ENCODE peak calls at places on chromosomes 5 and 9, in five cellular contexts. One of them, this sample, is unnamed.

GRCh38 chr5:149172709-149173505 is 31.6 kb downstream of the ABLIM3 start:
- DNase-seq in fibroblast of the aortic adventitia: no peak
- DNase-seq in neural progenitor cell: no peak
- DNase-seq in choroid plexus epithelial cell: no peak
- DNase-seq in heart right ventricle: no peak
- DNase-seq in this sample: no peak

GRCh38 chr9:81716409-81716808 is 27.1 kb upstream of the TLE1 start:
- DNase-seq in heart right ventricle: no peak
- DNase-seq in neural progenitor cell: no peak
- DNase-seq in choroid plexus epithelial cell: peak; percentile 27
- DNase-seq in fibroblast of the aortic adventitia: no peak
- DNase-seq in this sample: no peak

GRCh38 chr5:980941-981340 is 27.7 kb upstream of the NKD2 start:
- DNase-seq in fibroblast of the aortic adventitia: peak; percentile 42
- DNase-seq in choroid plexus epithelial cell: no peak
- DNase-seq in neural progenitor cell: peak; percentile 42
- DNase-seq in heart right ventricle: peak; percentile 3
- DNase-seq in this sample: no peak

GRCh38 chr5:151812757-151813309 is 41.1 kb downstream of the G3BP1 start:
- DNase-seq in heart right ventricle: peak; percentile 15
- DNase-seq in fibroblast of the aortic adventitia: peak; percentile 65
- DNase-seq in neural progenitor cell: no peak
- DNase-seq in choroid plexus epithelial cell: peak; percentile 45
- DNase-seq in this sample: no peak

GRCh38 chr9:135907006-135907434 is 326 bp downstream of the CAMSAP1 start:
- DNase-seq in neural progenitor cell: peak; percentile 89
- DNase-seq in heart right ventricle: no peak
- DNase-seq in fibroblast of the aortic adventitia: no peak
- DNase-seq in choroid plexus epithelial cell: no peak
- DNase-seq in this sample: no peak

GRCh38 chr5:113221294-113222176 is 213.3 kb downstream of the TSSK1B start:
- DNase-seq in heart right ventricle: no peak
- DNase-seq in fibroblast of the aortic adventitia: peak; percentile 75
- DNase-seq in choroid plexus epithelial cell: no peak
- DNase-seq in neural progenitor cell: no peak
- DNase-seq in this sample: no peak

GRCh38 chr5:96483878-96484277 is 50.8 kb upstream of the PCSK1 start:
- DNase-seq in choroid plexus epithelial cell: peak; percentile 69
- DNase-seq in heart right ventricle: no peak
- DNase-seq in neural progenitor cell: peak; percentile 71
- DNase-seq in fibroblast of the aortic adventitia: peak; percentile 51
- DNase-seq in this sample: no peak

GRCh38 chr5:16245956-16246355 is 66.4 kb upstream of the MARCHF11 start:
- DNase-seq in choroid plexus epithelial cell: no peak
- DNase-seq in neural progenitor cell: no peak
- DNase-seq in heart right ventricle: no peak
- DNase-seq in fibroblast of the aortic adventitia: no peak
- DNase-seq in this sample: no peak

GRCh38 chr9:127216888-127217217 is 47.7 kb upstream of the GARNL3 start:
- DNase-seq in choroid plexus epithelial cell: no peak
- DNase-seq in fibroblast of the aortic adventitia: no peak
- DNase-seq in heart right ventricle: no peak
- DNase-seq in neural progenitor cell: no peak
- DNase-seq in this sample: no peak

GRCh38 chr9:116594552-116594951 is 92.6 kb upstream of the TRIM32 start:
- DNase-seq in heart right ventricle: no peak
- DNase-seq in fibroblast of the aortic adventitia: peak; percentile 91
- DNase-seq in choroid plexus epithelial cell: peak; percentile 88
- DNase-seq in neural progenitor cell: no peak
- DNase-seq in this sample: no peak

GRCh38 chr9:137318976-137319375 is 16.9 kb upstream of the NRARP start:
- DNase-seq in fibroblast of the aortic adventitia: no peak
- DNase-seq in choroid plexus epithelial cell: no peak
- DNase-seq in heart right ventricle: peak; percentile 71
- DNase-seq in neural progenitor cell: peak; percentile 80
- DNase-seq in this sample: no peak
- TF ChIP-seq CTCF in fibroblast of the aortic adventitia: no peak
- TF ChIP-seq CTCF in choroid plexus epithelial cell: peak; percentile 17
- TF ChIP-seq CTCF in heart right ventricle: peak; percentile 73
- TF ChIP-seq CTCF in neural progenitor cell: peak; percentile 52
- TF ChIP-seq CTCF in this sample: no peak

GRCh38 chr9:121634800-121635261 is 16.6 kb upstream of the DAB2IP start:
- DNase-seq in choroid plexus epithelial cell: peak; percentile 28
- DNase-seq in heart right ventricle: no peak
- DNase-seq in fibroblast of the aortic adventitia: peak; percentile 33
- DNase-seq in neural progenitor cell: peak; percentile 79
- DNase-seq in this sample: no peak
- TF ChIP-seq CTCF in choroid plexus epithelial cell: peak; percentile 66
- TF ChIP-seq CTCF in heart right ventricle: peak; percentile 75
- TF ChIP-seq CTCF in fibroblast of the aortic adventitia: peak; percentile 65
- TF ChIP-seq CTCF in neural progenitor cell: peak; percentile 70
- TF ChIP-seq CTCF in this sample: no peak

GRCh38 chr9:89808076-89808701 is 203.4 kb downstream of the GADD45G start:
- DNase-seq in fibroblast of the aortic adventitia: no peak
- DNase-seq in heart right ventricle: no peak
- DNase-seq in neural progenitor cell: no peak
- DNase-seq in choroid plexus epithelial cell: peak; percentile 54
- DNase-seq in this sample: no peak
- TF ChIP-seq CTCF in fibroblast of the aortic adventitia: no peak
- TF ChIP-seq CTCF in heart right ventricle: no peak
- TF ChIP-seq CTCF in neural progenitor cell: peak; percentile 27
- TF ChIP-seq CTCF in choroid plexus epithelial cell: peak; percentile 37
- TF ChIP-seq CTCF in this sample: no peak

GRCh38 chr5:43623048-43623447 is 20.1 kb downstream of the NNT start:
- DNase-seq in heart right ventricle: no peak
- DNase-seq in fibroblast of the aortic adventitia: no peak
- DNase-seq in neural progenitor cell: no peak
- DNase-seq in choroid plexus epithelial cell: no peak
- DNase-seq in this sample: no peak

GRCh38 chr5:43631182-43631910 is 28.4 kb downstream of the NNT start:
- DNase-seq in neural progenitor cell: peak; percentile 93
- DNase-seq in heart right ventricle: peak; percentile 65
- DNase-seq in fibroblast of the aortic adventitia: peak; percentile 86
- DNase-seq in choroid plexus epithelial cell: peak; percentile 91
- DNase-seq in this sample: no peak

GRCh38 chr5:43627028-43627427 is 24.0 kb downstream of the NNT start:
- DNase-seq in choroid plexus epithelial cell: peak; percentile 84
- DNase-seq in fibroblast of the aortic adventitia: peak; percentile 60
- DNase-seq in neural progenitor cell: peak; percentile 71
- DNase-seq in heart right ventricle: peak; percentile 36
- DNase-seq in this sample: no peak
- TF ChIP-seq CTCF in choroid plexus epithelial cell: peak; percentile 94
- TF ChIP-seq CTCF in fibroblast of the aortic adventitia: peak; percentile 71
- TF ChIP-seq CTCF in neural progenitor cell: peak; percentile 70
- TF ChIP-seq CTCF in heart right ventricle: peak; percentile 74
- TF ChIP-seq CTCF in this sample: no peak

DNA sequence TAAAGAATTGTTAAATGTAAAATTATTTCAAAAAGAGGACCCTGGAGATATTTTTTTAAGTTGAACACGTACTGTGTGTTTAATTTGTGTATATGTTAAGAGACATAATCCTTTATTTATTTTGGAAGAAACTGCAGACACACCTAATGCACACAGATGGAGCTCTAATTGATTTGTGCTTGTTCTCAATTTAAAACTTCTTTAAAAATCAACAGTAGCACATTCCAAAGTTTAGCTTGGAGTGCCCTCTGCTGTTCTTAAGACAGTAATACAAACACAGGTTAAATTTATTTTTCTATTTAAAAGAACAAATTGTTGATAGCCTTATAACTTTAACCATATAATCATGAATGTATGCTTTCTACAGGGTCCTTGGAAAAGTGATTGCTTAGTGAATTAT is 277.6 kb upstream of the ADAMTS16 start:
- DNase-seq in choroid plexus epithelial cell: peak; percentile 72
- DNase-seq in neural progenitor cell: peak; percentile 64
- DNase-seq in heart right ventricle: no peak
- DNase-seq in fibroblast of the aortic adventitia: peak; percentile 69
- DNase-seq in this sample: no peak
- TF ChIP-seq CTCF in choroid plexus epithelial cell: peak; percentile 61
- TF ChIP-seq CTCF in neural progenitor cell: peak; percentile 84
- TF ChIP-seq CTCF in heart right ventricle: peak; percentile 65
- TF ChIP-seq CTCF in fibroblast of the aortic adventitia: peak; percentile 56
- TF ChIP-seq CTCF in this sample: peak; percentile 70

GRCh38 chr5:131635755-131636479 is 888 bp upstream of the RAPGEF6 start:
- DNase-seq in heart right ventricle: no peak
- DNase-seq in neural progenitor cell: no peak
- DNase-seq in choroid plexus epithelial cell: peak; percentile 65
- DNase-seq in fibroblast of the aortic adventitia: no peak
- DNase-seq in this sample: peak; percentile 30

GRCh38 chr5:131633830-131634229 is 1.2 kb downstream of the RAPGEF6 start:
- DNase-seq in choroid plexus epithelial cell: no peak
- DNase-seq in fibroblast of the aortic adventitia: no peak
- DNase-seq in neural progenitor cell: no peak
- DNase-seq in heart right ventricle: no peak
- DNase-seq in this sample: no peak

GRCh38 chr5:131637694-131638093 is 2.7 kb upstream of the RAPGEF6 start:
- DNase-seq in heart right ventricle: no peak
- DNase-seq in fibroblast of the aortic adventitia: no peak
- DNase-seq in neural progenitor cell: no peak
- DNase-seq in choroid plexus epithelial cell: peak; percentile 18
- DNase-seq in this sample: no peak

GRCh38 chr5:131634996-131635754 is at the start of gene RAPGEF6:
- DNase-seq in choroid plexus epithelial cell: peak; percentile 100
- DNase-seq in neural progenitor cell: peak; percentile 98
- DNase-seq in heart right ventricle: peak; percentile 99
- DNase-seq in fibroblast of the aortic adventitia: peak; percentile 100
- DNase-seq in this sample: peak; percentile 93

GRCh38 chr5:131634666-131634995 is 398 bp downstream of the RAPGEF6 start:
- DNase-seq in heart right ventricle: peak; percentile 50
- DNase-seq in choroid plexus epithelial cell: peak; percentile 55
- DNase-seq in neural progenitor cell: peak; percentile 88
- DNase-seq in fibroblast of the aortic adventitia: no peak
- DNase-seq in this sample: peak; percentile 66
- TF ChIP-seq CTCF in heart right ventricle: peak; percentile 34
- TF ChIP-seq CTCF in choroid plexus epithelial cell: peak; percentile 7
- TF ChIP-seq CTCF in neural progenitor cell: peak; percentile 11
- TF ChIP-seq CTCF in fibroblast of the aortic adventitia: peak; percentile 25
- TF ChIP-seq CTCF in this sample: no peak

DNA sequence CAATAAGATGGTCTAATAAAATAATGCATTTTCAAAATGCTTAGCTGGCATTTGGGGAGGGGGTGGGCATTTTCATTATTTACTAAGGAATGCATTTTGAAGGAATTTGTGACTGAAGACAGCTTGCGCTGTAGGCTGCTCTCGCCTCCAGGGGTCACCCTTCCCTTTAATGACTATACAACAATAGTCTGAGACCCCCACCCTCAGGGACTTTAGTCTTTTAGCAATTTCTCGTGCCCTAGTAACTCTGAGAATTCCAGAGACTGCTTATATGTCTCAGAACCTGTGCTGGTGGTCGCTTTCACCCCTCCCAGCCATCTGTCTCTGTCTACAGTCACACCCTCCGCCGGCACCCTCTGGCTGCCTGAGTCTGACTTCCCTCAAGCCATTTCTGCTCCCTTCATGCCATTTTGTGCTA is 671.5 kb downstream of the NR2F1-AS1 start:
- DNase-seq in neural progenitor cell: peak; percentile 89
- DNase-seq in heart right ventricle: no peak
- DNase-seq in choroid plexus epithelial cell: peak; percentile 71
- DNase-seq in fibroblast of the aortic adventitia: peak; percentile 10
- DNase-seq in this sample: peak; percentile 52
- TF ChIP-seq CTCF in neural progenitor cell: peak; percentile 94
- TF ChIP-seq CTCF in heart right ventricle: peak; percentile 41
- TF ChIP-seq CTCF in choroid plexus epithelial cell: peak; percentile 81
- TF ChIP-seq CTCF in fibroblast of the aortic adventitia: peak; percentile 46
- TF ChIP-seq CTCF in this sample: peak; percentile 66

GRCh38 chr5:13218518-13218917 is 726.0 kb downstream of the DNAH5 start:
- DNase-seq in neural progenitor cell: peak; percentile 39
- DNase-seq in choroid plexus epithelial cell: no peak
- DNase-seq in fibroblast of the aortic adventitia: peak; percentile 3
- DNase-seq in heart right ventricle: no peak
- DNase-seq in this sample: no peak
- TF ChIP-seq CTCF in neural progenitor cell: peak; percentile 43
- TF ChIP-seq CTCF in choroid plexus epithelial cell: no peak
- TF ChIP-seq CTCF in fibroblast of the aortic adventitia: peak; percentile 16
- TF ChIP-seq CTCF in heart right ventricle: no peak
- TF ChIP-seq CTCF in this sample: no peak

GRCh38 chr5:174608631-174609097 is 115.7 kb upstream of the MSX2 start:
- DNase-seq in choroid plexus epithelial cell: no peak
- DNase-seq in fibroblast of the aortic adventitia: no peak
- DNase-seq in neural progenitor cell: peak; percentile 39
- DNase-seq in heart right ventricle: peak; percentile 6
- DNase-seq in this sample: no peak

GRCh38 chr5:174607205-174607604 is 117.2 kb upstream of the MSX2 start:
- DNase-seq in neural progenitor cell: no peak
- DNase-seq in fibroblast of the aortic adventitia: no peak
- DNase-seq in heart right ventricle: no peak
- DNase-seq in choroid plexus epithelial cell: no peak
- DNase-seq in this sample: no peak

GRCh38 chr5:174609116-174609515 is 115.3 kb upstream of the MSX2 start:
- DNase-seq in fibroblast of the aortic adventitia: no peak
- DNase-seq in neural progenitor cell: no peak
- DNase-seq in choroid plexus epithelial cell: no peak
- DNase-seq in heart right ventricle: no peak
- DNase-seq in this sample: no peak

GRCh38 chr5:174606646-174607045 is 117.7 kb upstream of the MSX2 start:
- DNase-seq in fibroblast of the aortic adventitia: no peak
- DNase-seq in neural progenitor cell: no peak
- DNase-seq in choroid plexus epithelial cell: no peak
- DNase-seq in heart right ventricle: no peak
- DNase-seq in this sample: no peak

GRCh38 chr5:174606153-174606552 is 118.2 kb upstream of the MSX2 start:
- DNase-seq in heart right ventricle: no peak
- DNase-seq in neural progenitor cell: no peak
- DNase-seq in choroid plexus epithelial cell: no peak
- DNase-seq in fibroblast of the aortic adventitia: no peak
- DNase-seq in this sample: no peak
- TF ChIP-seq CTCF in heart right ventricle: no peak
- TF ChIP-seq CTCF in neural progenitor cell: no peak
- TF ChIP-seq CTCF in choroid plexus epithelial cell: no peak
- TF ChIP-seq CTCF in fibroblast of the aortic adventitia: no peak
- TF ChIP-seq CTCF in this sample: no peak

This sample was measured in mesothelial cell of epicardium.